ENCODE peak calls at places on chromosomes 12 and 14, in eight cellular contexts. One of them, this sample, is unnamed.

GRCh38 chr12:45166056-45166455 is 49.8 kb upstream of the ANO6 start:
- DNase-seq in lung: no peak
- DNase-seq in transverse colon: no peak
- DNase-seq in HL-60: no peak
- DNase-seq in CD8-positive, alpha-beta T cell: no peak
- DNase-seq in body of pancreas: no peak
- DNase-seq in HFF-Myc: no peak
- DNase-seq in dorsolateral prefrontal cortex: no peak
- DNase-seq in this sample: no peak

GRCh38 chr14:69547701-69548348 is 26.8 kb downstream of the CCDC177 start:
- DNase-seq in lung: no peak
- DNase-seq in transverse colon: no peak
- DNase-seq in HL-60: no peak
- DNase-seq in CD8-positive, alpha-beta T cell: no peak
- DNase-seq in body of pancreas: no peak
- DNase-seq in HFF-Myc: no peak
- DNase-seq in dorsolateral prefrontal cortex: peak; percentile 45
- DNase-seq in this sample: no peak

GRCh38 chr14:73166399-73166798 is 30.1 kb downstream of the PSEN1 start:
- DNase-seq in lung: no peak
- DNase-seq in transverse colon: no peak
- DNase-seq in HL-60: no peak
- DNase-seq in CD8-positive, alpha-beta T cell: no peak
- DNase-seq in body of pancreas: no peak
- DNase-seq in HFF-Myc: no peak
- DNase-seq in dorsolateral prefrontal cortex: no peak
- DNase-seq in this sample: no peak

GRCh38 chr12:109529618-109530300 is 43.5 kb downstream of the MMAB start:
- DNase-seq in lung: no peak
- DNase-seq in transverse colon: no peak
- DNase-seq in HL-60: no peak
- DNase-seq in CD8-positive, alpha-beta T cell: no peak
- DNase-seq in body of pancreas: no peak
- DNase-seq in HFF-Myc: no peak
- DNase-seq in dorsolateral prefrontal cortex: no peak
- DNase-seq in this sample: no peak

GRCh38 chr12:101891462-101891971 is 14.1 kb downstream of the DRAM1 start:
- DNase-seq in lung: peak; percentile 64
- DNase-seq in transverse colon: peak; percentile 64
- DNase-seq in HL-60: peak; percentile 86
- DNase-seq in CD8-positive, alpha-beta T cell: no peak
- DNase-seq in body of pancreas: peak; percentile 66
- DNase-seq in HFF-Myc: peak; percentile 55
- DNase-seq in dorsolateral prefrontal cortex: no peak
- DNase-seq in this sample: peak; percentile 55

GRCh38 chr12:1527789-1528188 is 66.6 kb downstream of the FBXL14 start:
- DNase-seq in lung: no peak
- DNase-seq in transverse colon: no peak
- DNase-seq in HL-60: no peak
- DNase-seq in CD8-positive, alpha-beta T cell: no peak
- DNase-seq in body of pancreas: no peak
- DNase-seq in HFF-Myc: no peak
- DNase-seq in dorsolateral prefrontal cortex: no peak
- DNase-seq in this sample: peak; percentile 69

GRCh38 chr14:100522616-100523021 is 64.6 kb downstream of the BEGAIN start:
- DNase-seq in lung: no peak
- DNase-seq in transverse colon: no peak
- DNase-seq in HL-60: no peak
- DNase-seq in CD8-positive, alpha-beta T cell: no peak
- DNase-seq in body of pancreas: no peak
- DNase-seq in HFF-Myc: no peak
- DNase-seq in dorsolateral prefrontal cortex: no peak
- DNase-seq in this sample: no peak

GRCh38 chr14:30999038-30999773 is 26.2 kb upstream of the AP4S1 start:
- DNase-seq in lung: no peak
- DNase-seq in transverse colon: no peak
- DNase-seq in HL-60: no peak
- DNase-seq in CD8-positive, alpha-beta T cell: no peak
- DNase-seq in body of pancreas: no peak
- DNase-seq in HFF-Myc: no peak
- DNase-seq in dorsolateral prefrontal cortex: no peak
- DNase-seq in this sample: no peak

GRCh38 chr12:5102261-5102789 is 58.6 kb downstream of the KCNA5 start:
- DNase-seq in lung: no peak
- DNase-seq in transverse colon: no peak
- DNase-seq in HL-60: no peak
- DNase-seq in CD8-positive, alpha-beta T cell: no peak
- DNase-seq in body of pancreas: no peak
- DNase-seq in HFF-Myc: no peak
- DNase-seq in dorsolateral prefrontal cortex: no peak
- DNase-seq in this sample: peak; percentile 70

GRCh38 chr14:97177016-97177415 is 379.8 kb downstream of the VRK1 start:
- DNase-seq in lung: no peak
- DNase-seq in transverse colon: no peak
- DNase-seq in HL-60: peak; percentile 15
- DNase-seq in CD8-positive, alpha-beta T cell: no peak
- DNase-seq in body of pancreas: no peak
- DNase-seq in HFF-Myc: no peak
- DNase-seq in dorsolateral prefrontal cortex: no peak
- DNase-seq in this sample: no peak

GRCh38 chr12:113642216-113642615 is 170.5 kb upstream of the LHX5 start:
- DNase-seq in lung: no peak
- DNase-seq in transverse colon: no peak
- DNase-seq in HL-60: no peak
- DNase-seq in CD8-positive, alpha-beta T cell: no peak
- DNase-seq in body of pancreas: no peak
- DNase-seq in HFF-Myc: no peak
- DNase-seq in dorsolateral prefrontal cortex: no peak
- DNase-seq in this sample: no peak

GRCh38 chr12:96908170-96908675 is 1.2 kb downstream of the NEDD1 start:
- DNase-seq in lung: no peak
- DNase-seq in transverse colon: no peak
- DNase-seq in HL-60: no peak
- DNase-seq in CD8-positive, alpha-beta T cell: no peak
- DNase-seq in body of pancreas: no peak
- DNase-seq in HFF-Myc: no peak
- DNase-seq in dorsolateral prefrontal cortex: no peak
- DNase-seq in this sample: no peak

GRCh38 chr12:73867147-73867546 is 670.5 kb upstream of the ATXN7L3B start:
- DNase-seq in lung: no peak
- DNase-seq in transverse colon: no peak
- DNase-seq in HL-60: no peak
- DNase-seq in CD8-positive, alpha-beta T cell: no peak
- DNase-seq in body of pancreas: no peak
- DNase-seq in HFF-Myc: no peak
- DNase-seq in dorsolateral prefrontal cortex: no peak
- DNase-seq in this sample: no peak

GRCh38 chr14:50425105-50425504 is 28.4 kb upstream of the CDKL1 start:
- DNase-seq in lung: no peak
- DNase-seq in transverse colon: no peak
- DNase-seq in HL-60: no peak
- DNase-seq in CD8-positive, alpha-beta T cell: no peak
- DNase-seq in body of pancreas: no peak
- DNase-seq in HFF-Myc: no peak
- DNase-seq in dorsolateral prefrontal cortex: no peak
- DNase-seq in this sample: no peak

GRCh38 chr12:62588916-62589315 is 122.3 kb downstream of the MON2 start:
- DNase-seq in lung: no peak
- DNase-seq in transverse colon: no peak
- DNase-seq in HL-60: no peak
- DNase-seq in CD8-positive, alpha-beta T cell: no peak
- DNase-seq in body of pancreas: no peak
- DNase-seq in HFF-Myc: no peak
- DNase-seq in dorsolateral prefrontal cortex: no peak
- DNase-seq in this sample: no peak

GRCh38 chr12:106183735-106184134 is 45.0 kb upstream of the NUAK1 start:
- DNase-seq in lung: no peak
- DNase-seq in transverse colon: no peak
- DNase-seq in HL-60: no peak
- DNase-seq in CD8-positive, alpha-beta T cell: no peak
- DNase-seq in body of pancreas: no peak
- DNase-seq in HFF-Myc: no peak
- DNase-seq in dorsolateral prefrontal cortex: no peak
- DNase-seq in this sample: no peak

GRCh38 chr14:96978525-96979272 is 181.5 kb downstream of the VRK1 start:
- DNase-seq in lung: no peak
- DNase-seq in transverse colon: no peak
- DNase-seq in HL-60: no peak
- DNase-seq in CD8-positive, alpha-beta T cell: no peak
- DNase-seq in body of pancreas: no peak
- DNase-seq in HFF-Myc: no peak
- DNase-seq in dorsolateral prefrontal cortex: no peak
- DNase-seq in this sample: no peak

GRCh38 chr14:33959692-33960151 is 8.8 kb upstream of the EGLN3 start:
- DNase-seq in lung: no peak
- DNase-seq in transverse colon: no peak
- DNase-seq in HL-60: no peak
- DNase-seq in CD8-positive, alpha-beta T cell: no peak
- DNase-seq in body of pancreas: no peak
- DNase-seq in HFF-Myc: no peak
- DNase-seq in dorsolateral prefrontal cortex: peak; percentile 9
- DNase-seq in this sample: no peak

GRCh38 chr12:67006612-67007011 is 262.5 kb upstream of the CAND1 start:
- DNase-seq in lung: no peak
- DNase-seq in transverse colon: no peak
- DNase-seq in HL-60: no peak
- DNase-seq in CD8-positive, alpha-beta T cell: no peak
- DNase-seq in body of pancreas: no peak
- DNase-seq in HFF-Myc: no peak
- DNase-seq in dorsolateral prefrontal cortex: no peak
- DNase-seq in this sample: no peak

GRCh38 chr14:23882884-23883283 is 70.7 kb upstream of the DHRS4 start:
- DNase-seq in lung: no peak
- DNase-seq in transverse colon: no peak
- DNase-seq in HL-60: no peak
- DNase-seq in CD8-positive, alpha-beta T cell: no peak
- DNase-seq in body of pancreas: no peak
- DNase-seq in HFF-Myc: no peak
- DNase-seq in dorsolateral prefrontal cortex: no peak
- DNase-seq in this sample: no peak
- H3K4me3 ChIP-seq in lung: no peak overlapping the region
- H3K4me3 ChIP-seq in transverse colon: no peak overlapping the region
- H3K4me3 ChIP-seq in HL-60: no peak overlapping the region
- H3K4me3 ChIP-seq in CD8-positive, alpha-beta T cell: no peak overlapping the region
- H3K4me3 ChIP-seq in body of pancreas: no peak overlapping the region
- H3K4me3 ChIP-seq in HFF-Myc: no peak overlapping the region
- H3K4me3 ChIP-seq in dorsolateral prefrontal cortex: no peak overlapping the region
- H3K4me3 ChIP-seq in this sample: no peak overlapping the region

DNA sequence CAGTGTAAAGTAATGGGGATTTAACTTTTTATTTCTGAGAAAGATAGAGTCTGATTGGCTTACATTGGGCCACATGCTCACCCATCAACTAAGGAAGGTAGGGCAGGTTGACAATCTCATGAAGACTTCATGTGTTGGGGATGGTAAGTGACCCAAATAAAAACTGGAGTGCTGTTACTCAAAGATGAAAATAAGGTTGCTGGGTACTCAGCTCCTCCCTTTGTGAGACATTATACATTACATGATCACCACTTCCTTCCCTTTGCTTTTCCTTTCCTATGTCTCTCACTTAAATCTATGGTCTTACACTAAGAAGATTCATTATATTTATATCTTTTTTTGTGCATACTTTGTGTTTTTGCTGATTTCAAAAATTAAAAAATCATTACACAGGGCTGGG is 224.0 kb upstream of the PLXNC1 start:
- DNase-seq in lung: no peak
- DNase-seq in transverse colon: no peak
- DNase-seq in HL-60: no peak
- DNase-seq in CD8-positive, alpha-beta T cell: no peak
- DNase-seq in body of pancreas: no peak
- DNase-seq in HFF-Myc: no peak
- DNase-seq in dorsolateral prefrontal cortex: no peak
- DNase-seq in this sample: no peak
- TF ChIP-seq CTCF in lung: no peak
- TF ChIP-seq CTCF in transverse colon: no peak
- TF ChIP-seq CTCF in HL-60: no peak
- TF ChIP-seq CTCF in CD8-positive, alpha-beta T cell: no peak
- TF ChIP-seq CTCF in body of pancreas: no peak
- TF ChIP-seq CTCF in HFF-Myc: no peak
- TF ChIP-seq CTCF in dorsolateral prefrontal cortex: no peak
- TF ChIP-seq CTCF in this sample: no peak

DNA sequence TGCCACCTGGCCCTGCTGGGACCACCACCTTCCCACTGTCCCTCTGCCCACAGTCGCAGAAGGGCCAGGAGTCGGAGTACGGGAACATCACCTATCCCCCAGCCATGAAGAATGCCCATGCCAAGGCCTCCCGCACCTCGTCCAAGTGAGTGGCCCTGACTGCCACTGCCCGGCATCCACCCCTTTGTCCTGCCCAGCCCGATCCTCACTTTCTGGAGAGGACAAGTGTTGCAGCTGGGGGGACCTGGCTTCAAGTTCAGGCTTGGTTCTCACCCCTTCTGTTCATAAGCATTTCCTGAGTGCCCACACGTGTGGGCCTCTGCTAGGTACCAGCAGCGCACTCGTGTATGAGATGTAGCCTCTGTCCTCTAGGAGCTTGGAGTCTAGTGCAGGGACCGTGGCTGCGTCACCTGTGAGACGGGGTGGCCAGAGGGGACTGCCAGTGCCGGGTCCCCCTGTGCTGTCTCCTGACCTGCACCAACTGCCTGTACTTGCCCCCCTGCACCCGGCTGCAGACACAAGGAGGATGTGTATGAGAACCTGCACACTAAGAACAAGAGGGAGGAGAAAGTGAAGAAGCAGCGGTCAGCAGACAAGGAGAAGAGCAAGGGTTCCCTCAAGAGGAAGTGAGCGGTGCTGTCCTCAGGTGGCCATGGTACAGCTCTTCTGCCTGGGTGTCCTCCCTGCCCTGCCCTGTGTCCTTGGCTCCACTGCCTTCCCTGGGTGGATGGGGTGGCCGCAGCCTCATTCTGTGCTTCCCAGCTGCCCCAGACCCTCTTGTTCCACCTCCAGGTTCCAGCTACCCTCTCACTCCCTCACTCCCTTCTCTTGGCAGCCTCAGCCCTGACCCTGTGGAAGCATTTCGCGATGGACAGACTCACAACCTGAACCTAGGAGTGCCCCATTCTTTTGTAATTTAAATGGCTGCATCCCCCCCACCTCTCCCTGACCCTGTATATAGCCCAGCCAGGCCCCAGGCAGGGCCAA is 9.4 kb downstream of the PTPN6 start:
- DNase-seq in lung: no peak
- DNase-seq in transverse colon: peak; percentile 58
- DNase-seq in HL-60: peak; percentile 78
- DNase-seq in CD8-positive, alpha-beta T cell: no peak
- DNase-seq in body of pancreas: no peak
- DNase-seq in HFF-Myc: no peak
- DNase-seq in dorsolateral prefrontal cortex: no peak
- DNase-seq in this sample: no peak
- H3K4me3 ChIP-seq in lung: no peak overlapping the region
- H3K4me3 ChIP-seq in transverse colon: no peak overlapping the region
- H3K4me3 ChIP-seq in HL-60: no peak overlapping the region
- H3K4me3 ChIP-seq in CD8-positive, alpha-beta T cell: peak overlapping the region; percentile 38
- H3K4me3 ChIP-seq in body of pancreas: no peak overlapping the region
- H3K4me3 ChIP-seq in HFF-Myc: no peak overlapping the region
- H3K4me3 ChIP-seq in dorsolateral prefrontal cortex: no peak overlapping the region
- H3K4me3 ChIP-seq in this sample: no peak overlapping the region

DNA sequence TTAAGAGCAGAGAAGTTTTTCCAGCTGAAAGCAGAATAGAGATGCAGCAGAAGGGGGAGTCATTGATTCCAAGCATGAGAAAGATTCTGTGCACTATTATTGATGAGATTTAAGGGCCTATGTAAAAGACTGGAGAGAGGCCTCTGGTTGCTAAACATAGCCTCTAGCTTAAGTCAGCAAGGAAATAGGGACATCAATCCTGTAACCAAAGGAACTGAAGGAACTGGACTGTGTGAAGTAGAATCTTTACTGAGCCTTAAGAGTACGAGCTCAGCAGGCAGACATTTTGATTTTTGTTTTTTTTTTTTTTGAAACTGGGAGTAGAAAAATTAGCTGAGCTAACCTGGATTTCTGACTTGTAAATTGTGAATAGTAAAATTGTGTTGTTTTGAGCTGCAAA is 134.3 kb downstream of the GPHN start:
- DNase-seq in lung: no peak
- DNase-seq in transverse colon: no peak
- DNase-seq in HL-60: no peak
- DNase-seq in CD8-positive, alpha-beta T cell: no peak
- DNase-seq in body of pancreas: no peak
- DNase-seq in HFF-Myc: no peak
- DNase-seq in dorsolateral prefrontal cortex: no peak
- DNase-seq in this sample: no peak
- TF ChIP-seq CTCF in lung: no peak
- TF ChIP-seq CTCF in transverse colon: no peak
- TF ChIP-seq CTCF in HL-60: no peak
- TF ChIP-seq CTCF in CD8-positive, alpha-beta T cell: no peak
- TF ChIP-seq CTCF in body of pancreas: no peak
- TF ChIP-seq CTCF in HFF-Myc: no peak
- TF ChIP-seq CTCF in dorsolateral prefrontal cortex: no peak
- TF ChIP-seq CTCF in this sample: no peak